ENCODE peak calls at places on chromosome X, in nine cellular contexts. Q is GM23338, S is PC-3, U is GM23248, K is SK-N-SH, P is Karpas-422, E is hepatocyte, V is OCI-LY7, Z is HCT116. N is an unnamed sample. For H3K4me1 and H3K9me2, the result is how much of the 10 kb centered on the place peaks cover.

GRCh38 chrX:11386001-11386523 is 92.8 kb downstream of the AMELX start:
- DNase-seq in U (peak), P (no peak), K (no peak), V (no peak), Q (no peak), S (peak), E (peak), Z (no peak), N (no peak)

GRCh38 chrX:10533686-10534365 is 86.6 kb downstream of the MID1 start:
- DNase-seq in P (no peak), K (peak), U (peak), Q (no peak), E (no peak), V (no peak), S (no peak), Z (no peak), N (no peak)

GRCh38 chrX:6363193-6363592 is 134.5 kb upstream of the NLGN4X start:
- DNase-seq in Z (no peak), U (no peak), Q (peak), V (no peak), E (no peak), S (no peak), P (peak), K (peak), N (no peak)

GRCh38 chrX:72243472-72243871 is 4.6 kb upstream of the ERCC6L start:
- DNase-seq in Q (no peak), S (peak), K (no peak), P (peak), Z (no peak), V (no peak), E (no peak), U (peak), N (no peak)

GRCh38 chrX:1582686-1583437 is 8.5 kb upstream of the AKAP17A start:
- DNase-seq in Q (peak), Z (peak), S (peak), P (peak), E (no peak), K (no peak), U (peak), V (peak), N (peak)

GRCh38 chrX:40468033-40468979 is 112.5 kb upstream of the ATP6AP2 start:
- DNase-seq in P (peak), Q (peak), S (peak), E (peak), K (peak), V (peak), U (peak), Z (peak), N (peak)

GRCh38 chrX:32987139-32987538 is 224.2 kb downstream of the DMD start:
- DNase-seq in V (no peak), Q (peak), U (no peak), S (no peak), P (no peak), Z (no peak), K (no peak), E (no peak), N (no peak)

GRCh38 chrX:45524296-45524695 is 323.6 kb upstream of the DIPK2B start:
- DNase-seq in K (no peak), Q (no peak), P (no peak), Z (no peak), U (no peak), S (peak), E (no peak), V (no peak), N (no peak)

GRCh38 chrX:150506486-150506885 is 61.9 kb upstream of the MTM1 start:
- DNase-seq in U (peak), S (no peak), P (no peak), K (no peak), V (no peak), Q (peak), E (no peak), Z (no peak), N (no peak)

GRCh38 chrX:3407785-3408184 is 61.3 kb upstream of the MXRA5 start:
- DNase-seq in U (no peak), Z (no peak), P (no peak), V (no peak), E (no peak), Q (no peak), S (no peak), K (no peak), N (no peak)

GRCh38 chrX:46381630-46382029 is 163.6 kb downstream of the ZNF674 start:
- DNase-seq in E (peak), V (peak), K (no peak), Z (peak), Q (peak), U (peak), P (peak), S (peak), N (peak)

GRCh38 chrX:30533261-30533660 is 44.3 kb downstream of the TASL start:
- DNase-seq in S (peak), Q (no peak), P (no peak), K (no peak), Z (no peak), U (peak), V (no peak), E (no peak), N (no peak)

GRCh38 chrX:134737721-134738369 is 79.6 kb upstream of the PLAC1 start:
- DNase-seq in V (no peak), S (no peak), Z (no peak), E (no peak), P (no peak), K (no peak), Q (no peak), U (no peak), N (no peak)

GRCh38 chrX:148281920-148282319 is 218.5 kb upstream of the AFF2 start:
- DNase-seq in S (no peak), K (no peak), V (no peak), Q (no peak), Z (no peak), E (no peak), P (no peak), U (no peak), N (no peak)

GRCh38 chrX:148288451-148288850 is 212.0 kb upstream of the AFF2 start:
- DNase-seq in E (no peak), P (no peak), U (no peak), V (no peak), Z (no peak), S (no peak), Q (no peak), K (no peak), N (no peak)

GRCh38 chrX:148282504-148282903 is 217.9 kb upstream of the AFF2 start:
- DNase-seq in U (no peak), S (no peak), P (no peak), Q (no peak), Z (no peak), E (no peak), K (no peak), V (no peak), N (no peak)
- H3K4me1 ChIP-seq in U (under half), S (under half), P (under half), Q (under half), Z (under half), E (under half), K (under half), V (under half), N (under half)

DNA sequence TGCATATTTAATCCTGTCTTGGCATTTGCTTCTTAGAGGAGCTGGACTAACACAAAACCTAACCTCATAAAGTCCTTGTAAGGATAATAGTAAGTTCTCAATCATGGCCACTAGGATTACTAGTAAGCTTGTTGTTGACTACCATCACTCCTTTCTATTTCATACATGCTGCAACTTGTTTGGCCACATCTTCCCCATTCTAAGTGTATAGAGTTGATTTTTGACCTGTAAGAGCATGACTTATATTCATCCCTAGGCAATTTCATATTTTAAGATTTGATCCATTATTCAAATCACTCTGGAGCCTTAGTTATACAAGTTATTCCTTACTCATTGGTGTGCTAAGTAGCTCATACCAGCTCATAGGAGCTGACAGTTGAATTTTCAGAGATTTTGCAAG is 109.4 kb downstream of the EFHC2 start:
- DNase-seq in P (no peak), U (no peak), Z (no peak), E (no peak), K (no peak), V (no peak), S (no peak), Q (no peak), N (no peak)
- H3K9me2 ChIP-seq in P (under half), U (under half), Z (under half), E (under half), K (under half), V (under half), S (under half), Q (under half), N (under half)

GRCh38 chrX:115268421-115268820 is 21.1 kb upstream of the LUZP4 start:
- DNase-seq in U (peak), Q (peak), S (peak), Z (peak), K (no peak), E (peak), V (no peak), P (peak), N (no peak)
- H3K4me1 ChIP-seq in U (under half), Q (under half), S (under half), Z (under half), K (under half), E (under half), V (under half), P (under half), N (under half)

DNA sequence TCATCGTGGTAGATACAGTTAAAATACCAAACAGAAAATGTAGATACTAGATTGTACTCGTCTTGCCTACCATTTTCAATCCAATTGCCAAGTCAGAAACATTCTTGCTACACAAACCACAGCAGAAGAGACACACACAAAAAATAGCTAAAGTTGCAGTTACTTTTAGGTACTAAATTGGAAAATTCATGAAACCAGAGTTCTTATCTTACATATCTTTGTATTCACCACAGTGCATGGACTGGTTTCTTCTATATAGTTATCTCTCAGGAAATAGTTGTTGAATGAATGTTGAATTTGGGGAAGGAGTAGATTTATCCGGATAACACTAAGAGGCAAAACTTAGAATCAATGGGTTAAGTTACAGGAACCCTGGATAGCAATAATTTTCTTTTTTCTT is 14.2 kb downstream of the COL4A5 start:
- DNase-seq in Z (no peak), E (no peak), K (no peak), U (no peak), P (no peak), S (no peak), V (no peak), Q (no peak), N (no peak)
- H3K9me2 ChIP-seq in Z (under half), E (under half), K (under half), U (under half), P (under half), S (under half), V (under half), Q (under half), N (under half)

DNA sequence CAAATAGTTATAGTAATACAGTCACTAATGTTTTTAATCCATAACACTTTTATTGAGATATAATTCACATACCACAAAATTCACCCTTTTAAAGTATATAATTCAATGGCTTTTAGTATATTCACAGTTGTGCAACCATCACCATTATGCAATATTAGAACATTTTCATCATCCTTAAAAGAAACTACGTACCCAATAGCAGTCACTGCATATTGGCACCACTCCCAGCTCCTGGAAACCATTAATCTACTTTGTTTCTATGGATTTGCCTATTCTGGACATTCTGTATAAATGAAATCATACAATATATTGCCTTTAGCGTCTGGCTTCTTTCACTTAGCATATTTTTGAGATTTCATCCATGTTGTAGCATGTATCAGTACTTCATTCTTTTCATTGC is 99.3 kb downstream of the AMMECR1 start:
- DNase-seq in K (no peak), S (no peak), V (no peak), P (no peak), U (peak), E (no peak), Z (no peak), Q (no peak), N (no peak)
- H3K4me1 ChIP-seq in K (under half), S (under half), V (under half), P (under half), U (under half), E (under half), Z (under half), Q (under half), N (under half)

GRCh38 chrX:55120767-55121358 is 32.0 kb downstream of the PAGE2 start:
- DNase-seq in V (no peak), S (no peak), Z (no peak), U (no peak), P (no peak), Q (no peak), E (no peak), K (no peak), N (no peak)

GRCh38 chrX:55119712-55120111 is 30.9 kb downstream of the PAGE2 start:
- DNase-seq in P (no peak), Q (no peak), E (no peak), V (no peak), K (no peak), U (no peak), S (peak), Z (no peak), N (no peak)

GRCh38 chrX:55119271-55119670 is 30.5 kb downstream of the PAGE2 start:
- DNase-seq in Q (no peak), Z (no peak), K (no peak), V (no peak), U (no peak), P (no peak), S (no peak), E (no peak), N (no peak)

DNA sequence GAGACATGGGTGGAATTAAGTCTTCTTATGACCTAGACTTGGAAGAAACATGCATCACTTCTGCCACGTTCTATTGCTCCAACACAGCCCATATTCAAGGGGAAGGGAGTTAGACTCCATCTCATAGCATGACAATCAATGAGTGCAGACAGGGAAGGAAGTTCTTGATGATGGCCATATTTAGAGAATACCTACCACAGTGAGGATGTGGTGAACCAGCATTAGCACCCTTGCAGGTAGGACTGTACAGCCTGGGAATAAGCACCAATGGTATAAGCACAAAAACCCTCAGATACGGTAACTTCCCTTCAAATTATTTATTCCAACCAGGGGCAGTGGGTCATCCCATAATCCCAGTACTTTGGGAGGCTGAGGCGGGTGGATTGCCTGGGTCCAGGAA is 29.8 kb downstream of the PAGE2 start:
- DNase-seq in U (no peak), V (no peak), Q (no peak), Z (no peak), S (no peak), K (no peak), P (no peak), E (no peak), N (no peak)
- H3K9me2 ChIP-seq in U (under half), V (under half), Q (under half), Z (under half), S (under half), K (under half), P (under half), E (under half), N (under half)

N was measured in MM.1S.